ENCODE peak calls at places on chromosomes 7 and 10, in five cellular contexts. P, B, I, J and M are unnamed samples.

GRCh38 chr10:62811159-62811875 is 4.8 kb downstream of the EGR2 start:
- DNase-seq in P (no peak), B (no peak), I (no peak), J (peak), M (no peak)

GRCh38 chr10:64430690-64431323 is 909.6 kb downstream of the REEP3 start:
- DNase-seq in P (peak), B (peak), I (peak), J (no peak), M (peak)

GRCh38 chr10:106577266-106577665 is 587.2 kb downstream of the SORCS1 start:
- DNase-seq in P (peak), B (peak), I (no peak), J (no peak), M (peak)

GRCh38 chr10:3525832-3526449 is 259.1 kb downstream of the KLF6 start:
- DNase-seq in P (peak), B (no peak), I (peak), J (no peak), M (no peak)

GRCh38 chr7:87479951-87480350 is 4.5 kb upstream of the ABCB4 start:
- DNase-seq in P (no peak), B (no peak), I (no peak), J (no peak), M (no peak)

GRCh38 chr7:42432644-42433043 is 195.6 kb upstream of the GLI3 start:
- DNase-seq in P (peak), B (no peak), I (no peak), J (no peak), M (no peak)

GRCh38 chr10:69861251-69862240 is 59.8 kb downstream of the COL13A1 start:
- DNase-seq in P (peak), B (no peak), I (peak), J (no peak), M (no peak)

GRCh38 chr10:3972460-3973366 is 187.7 kb upstream of the KLF6 start:
- DNase-seq in P (no peak), B (no peak), I (no peak), J (no peak), M (no peak)

GRCh38 chr10:116809528-116810500 is 39.5 kb upstream of the ENO4 start:
- DNase-seq in P (peak), B (no peak), I (peak), J (no peak), M (peak)

GRCh38 chr7:123054357-123055133 is 59.0 kb upstream of the TAS2R16 start:
- DNase-seq in P (no peak), B (no peak), I (peak), J (no peak), M (no peak)

GRCh38 chr10:102555781-102556328 is 52.1 kb downstream of the SUFU start:
- DNase-seq in P (no peak), B (no peak), I (no peak), J (no peak), M (no peak)

GRCh38 chr10:4825868-4826787 is at the start of gene AKR1E2:
- DNase-seq in P (no peak), B (peak), I (no peak), J (no peak), M (peak)

GRCh38 chr7:149147730-149148653 is 739 bp downstream of the ZNF398 start:
- DNase-seq in P (peak), B (no peak), I (peak), J (no peak), M (no peak)

GRCh38 chr10:121148901-121149300 is 297.7 kb downstream of the WDR11 start:
- DNase-seq in P (no peak), B (no peak), I (no peak), J (no peak), M (no peak)

GRCh38 chr7:94588090-94588489 is 67.8 kb downstream of the SGCE start:
- DNase-seq in P (no peak), B (no peak), I (no peak), J (no peak), M (no peak)

GRCh38 chr7:33050425-33051318 is 11.9 kb downstream of the NT5C3A start:
- DNase-seq in P (peak), B (peak), I (peak), J (no peak), M (no peak)

DNA sequence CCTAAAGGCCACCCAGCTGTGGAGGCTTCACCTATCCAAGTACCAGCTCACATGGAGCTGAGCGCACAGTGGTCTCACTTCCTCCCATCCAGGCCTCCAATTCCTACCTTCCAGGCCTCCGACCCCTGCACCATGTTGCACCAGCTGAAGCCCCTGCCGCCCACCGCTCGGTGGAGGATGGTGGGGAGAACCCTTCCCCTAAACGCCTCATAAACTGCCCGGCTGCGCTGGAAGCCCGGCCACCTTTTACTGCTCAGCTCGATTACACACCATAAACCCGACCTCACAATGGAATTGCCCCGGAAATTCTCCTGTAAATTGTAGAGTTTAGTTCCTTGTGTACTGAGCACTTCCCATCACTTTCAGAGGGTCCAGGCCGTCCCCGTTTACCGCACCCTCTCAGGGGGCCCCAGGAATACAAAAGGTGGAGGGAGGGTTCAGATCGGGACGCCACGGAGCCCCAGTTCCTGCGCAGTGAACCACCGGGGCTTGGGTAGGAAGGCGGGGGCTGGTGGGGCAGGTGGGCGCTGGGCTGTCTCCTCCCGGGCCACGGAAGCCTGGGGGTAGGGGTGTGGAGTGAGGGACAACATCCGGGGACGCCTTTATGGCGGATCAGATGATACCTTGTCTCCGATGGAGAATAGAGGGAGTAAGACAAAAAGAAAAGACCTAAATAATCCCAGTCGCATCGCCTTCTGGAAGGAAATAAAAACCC is 1.4 kb upstream of the HOXA7 start:
- DNase-seq in P (no peak), B (no peak), I (no peak), J (no peak), M (peak)
- TF ChIP-seq SUZ12 in P (no peak), B (no peak), I (no peak), J (no peak), M (peak)

DNA sequence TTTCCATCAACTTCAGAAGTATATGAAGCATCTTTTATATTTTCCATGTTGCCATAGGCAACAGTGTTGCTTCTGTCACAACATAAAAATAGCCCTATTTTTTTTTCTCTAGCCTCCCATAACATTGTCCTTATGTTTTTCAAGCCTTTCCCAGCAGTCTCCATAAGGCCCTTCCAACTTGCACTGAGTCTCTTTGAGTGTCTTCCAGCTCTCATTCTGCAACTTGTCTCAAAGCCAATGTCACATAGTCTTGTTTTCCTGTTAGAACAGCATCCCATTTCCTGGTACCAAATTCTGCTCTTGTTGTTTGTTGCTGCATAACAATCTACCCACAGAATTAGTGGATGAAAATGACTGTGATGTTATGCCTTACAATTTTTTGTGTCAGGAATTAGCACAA is 1055.4 kb upstream of the GHITM start:
- DNase-seq in P (no peak), B (no peak), I (no peak), J (no peak), M (no peak)
- TF ChIP-seq SUZ12 in P (no peak), B (no peak), I (no peak), J (no peak), M (no peak)

GRCh38 chr7:111736475-111736874 is 174.2 kb upstream of the IMMP2L start:
- DNase-seq in P (no peak), B (no peak), I (no peak), J (no peak), M (no peak)
- TF ChIP-seq SUZ12 in P (no peak), B (no peak), I (no peak), J (no peak), M (no peak)

DNA sequence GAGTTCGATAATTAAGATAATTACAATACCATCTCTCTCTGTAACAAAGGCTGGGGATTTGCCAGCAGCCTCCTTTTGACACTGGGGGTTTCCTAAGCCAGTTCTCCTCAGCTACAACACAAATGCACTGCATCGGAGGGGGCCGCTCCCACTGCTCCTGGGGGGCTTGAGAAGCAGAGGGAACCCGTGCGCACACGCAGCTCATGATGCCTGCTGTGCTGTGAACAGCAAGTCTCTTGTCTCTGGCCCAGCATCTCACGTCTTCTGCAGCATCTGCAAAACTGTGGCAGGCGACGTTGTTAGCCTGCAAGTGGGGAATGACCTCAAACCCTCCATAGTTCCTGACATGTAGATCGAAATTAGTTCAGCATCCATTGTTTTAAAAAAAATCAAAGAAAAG is 5.5 kb downstream of the VIPR2 start:
- DNase-seq in P (no peak), B (no peak), I (no peak), J (no peak), M (no peak)
- TF ChIP-seq SUZ12 in P (no peak), B (no peak), I (no peak), J (no peak), M (no peak)

DNA sequence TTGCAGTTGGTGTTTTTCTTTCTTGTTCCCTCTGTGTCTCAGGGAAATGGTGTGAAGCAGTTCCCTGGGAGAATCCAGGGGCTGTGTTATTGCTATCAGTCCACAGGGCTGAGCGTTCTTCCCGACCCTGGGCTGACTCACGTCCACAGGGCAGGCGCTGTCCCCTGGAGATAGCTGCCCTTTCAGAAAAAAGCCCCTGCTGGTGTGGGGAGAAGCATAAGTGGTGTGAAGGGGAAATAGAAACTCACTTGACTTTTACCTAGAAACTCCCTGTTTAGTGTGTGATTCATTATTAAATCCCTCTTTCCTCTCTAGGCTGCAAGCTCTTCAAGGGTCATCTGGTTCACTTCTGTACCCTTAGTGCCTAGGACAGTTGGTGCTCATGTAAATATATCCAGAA is 63.3 kb upstream of the SMNDC1 start:
- DNase-seq in P (no peak), B (no peak), I (no peak), J (no peak), M (no peak)
- TF ChIP-seq SUZ12 in P (no peak), B (no peak), I (no peak), J (no peak), M (no peak)

GRCh38 chr7:91959023-91959422 is 18.4 kb downstream of the AKAP9 start:
- DNase-seq in P (no peak), B (no peak), I (no peak), J (no peak), M (no peak)
- TF ChIP-seq SUZ12 in P (no peak), B (no peak), I (no peak), J (no peak), M (no peak)

GRCh38 chr10:101121661-101122045 is 9.4 kb upstream of the TLX1 start:
- DNase-seq in P (no peak), B (no peak), I (no peak), J (no peak), M (no peak)

GRCh38 chr10:101122270-101123084 is 8.6 kb upstream of the TLX1 start:
- DNase-seq in P (no peak), B (no peak), I (no peak), J (no peak), M (no peak)

GRCh38 chr10:101123815-101124617 is 7.1 kb upstream of the TLX1 start:
- DNase-seq in P (no peak), B (no peak), I (no peak), J (no peak), M (no peak)

GRCh38 chr10:101124933-101125332 is 6.2 kb upstream of the TLX1 start:
- DNase-seq in P (no peak), B (no peak), I (no peak), J (no peak), M (no peak)

GRCh38 chr10:101123085-101123814 is 7.8 kb upstream of the TLX1 start:
- DNase-seq in P (no peak), B (no peak), I (no peak), J (no peak), M (no peak)
- TF ChIP-seq SUZ12 in P (no peak), B (peak), I (no peak), J (peak), M (peak)